ENCODE peak calls at places on chromosome 6, in eight cellular contexts. One of them, this sample, is unnamed. For H3K4me1, the result is how much of the 10 kb centered on the place peaks cover.

GRCh38 chr6:109019911-109020310 is 74.7 kb downstream of the SESN1 start:
- DNase-seq in Panc1: no peak
- DNase-seq in CD4-positive, CD25-positive, alpha-beta regulatory T cell: no peak
- DNase-seq in iPS DF 6.9: no peak
- DNase-seq in GM23338: peak
- DNase-seq in DND-41: no peak
- DNase-seq in pancreas: no peak
- DNase-seq in spleen: no peak
- DNase-seq in this sample: peak

GRCh38 chr6:94049001-94049400 is 629.6 kb upstream of the EPHA7 start:
- DNase-seq in Panc1: no peak
- DNase-seq in CD4-positive, CD25-positive, alpha-beta regulatory T cell: no peak
- DNase-seq in iPS DF 6.9: no peak
- DNase-seq in GM23338: no peak
- DNase-seq in DND-41: no peak
- DNase-seq in pancreas: no peak
- DNase-seq in spleen: no peak
- DNase-seq in this sample: no peak

GRCh38 chr6:39446909-39447308 is 124.4 kb upstream of the KCNK16 start:
- DNase-seq in Panc1: no peak
- DNase-seq in CD4-positive, CD25-positive, alpha-beta regulatory T cell: no peak
- DNase-seq in iPS DF 6.9: no peak
- DNase-seq in GM23338: no peak
- DNase-seq in DND-41: no peak
- DNase-seq in pancreas: no peak
- DNase-seq in spleen: no peak
- DNase-seq in this sample: no peak

GRCh38 chr6:168121308-168121665 is 42.3 kb upstream of the FRMD1 start:
- DNase-seq in Panc1: no peak
- DNase-seq in CD4-positive, CD25-positive, alpha-beta regulatory T cell: no peak
- DNase-seq in iPS DF 6.9: no peak
- DNase-seq in GM23338: no peak
- DNase-seq in DND-41: no peak
- DNase-seq in pancreas: peak
- DNase-seq in spleen: peak
- DNase-seq in this sample: no peak

GRCh38 chr6:169589293-169589692 is 112.5 kb downstream of the WDR27 start:
- DNase-seq in Panc1: peak
- DNase-seq in CD4-positive, CD25-positive, alpha-beta regulatory T cell: no peak
- DNase-seq in iPS DF 6.9: no peak
- DNase-seq in GM23338: no peak
- DNase-seq in DND-41: no peak
- DNase-seq in pancreas: no peak
- DNase-seq in spleen: no peak
- DNase-seq in this sample: peak

GRCh38 chr6:169499728-169500265 is 202.0 kb downstream of the WDR27 start:
- DNase-seq in Panc1: no peak
- DNase-seq in CD4-positive, CD25-positive, alpha-beta regulatory T cell: no peak
- DNase-seq in iPS DF 6.9: no peak
- DNase-seq in GM23338: no peak
- DNase-seq in DND-41: no peak
- DNase-seq in pancreas: no peak
- DNase-seq in spleen: no peak
- DNase-seq in this sample: no peak

GRCh38 chr6:139676718-139677117 is 302.3 kb upstream of the CITED2 start:
- DNase-seq in Panc1: no peak
- DNase-seq in CD4-positive, CD25-positive, alpha-beta regulatory T cell: no peak
- DNase-seq in iPS DF 6.9: no peak
- DNase-seq in GM23338: no peak
- DNase-seq in DND-41: no peak
- DNase-seq in pancreas: no peak
- DNase-seq in spleen: no peak
- DNase-seq in this sample: no peak

GRCh38 chr6:84033523-84034451 is at the start of gene MRAP2:
- DNase-seq in Panc1: no peak
- DNase-seq in CD4-positive, CD25-positive, alpha-beta regulatory T cell: no peak
- DNase-seq in iPS DF 6.9: no peak
- DNase-seq in GM23338: peak
- DNase-seq in DND-41: no peak
- DNase-seq in pancreas: peak
- DNase-seq in spleen: no peak
- DNase-seq in this sample: no peak

GRCh38 chr6:169957351-169957963 is 206.0 kb downstream of the ERMARD start:
- DNase-seq in Panc1: no peak
- DNase-seq in CD4-positive, CD25-positive, alpha-beta regulatory T cell: no peak
- DNase-seq in iPS DF 6.9: no peak
- DNase-seq in GM23338: no peak
- DNase-seq in DND-41: no peak
- DNase-seq in pancreas: peak
- DNase-seq in spleen: peak
- DNase-seq in this sample: no peak

GRCh38 chr6:141992109-141992508 is 140.6 kb upstream of the GJE1 start:
- DNase-seq in Panc1: no peak
- DNase-seq in CD4-positive, CD25-positive, alpha-beta regulatory T cell: no peak
- DNase-seq in iPS DF 6.9: no peak
- DNase-seq in GM23338: no peak
- DNase-seq in DND-41: no peak
- DNase-seq in pancreas: no peak
- DNase-seq in spleen: no peak
- DNase-seq in this sample: no peak

GRCh38 chr6:38272222-38272621 is 367.5 kb downstream of the BTBD9 start:
- DNase-seq in Panc1: no peak
- DNase-seq in CD4-positive, CD25-positive, alpha-beta regulatory T cell: no peak
- DNase-seq in iPS DF 6.9: no peak
- DNase-seq in GM23338: no peak
- DNase-seq in DND-41: no peak
- DNase-seq in pancreas: no peak
- DNase-seq in spleen: no peak
- DNase-seq in this sample: no peak

GRCh38 chr6:85186546-85187170 is 263.2 kb upstream of the NT5E start:
- DNase-seq in Panc1: no peak
- DNase-seq in CD4-positive, CD25-positive, alpha-beta regulatory T cell: no peak
- DNase-seq in iPS DF 6.9: no peak
- DNase-seq in GM23338: no peak
- DNase-seq in DND-41: no peak
- DNase-seq in pancreas: no peak
- DNase-seq in spleen: no peak
- DNase-seq in this sample: no peak

GRCh38 chr6:55898342-55898741 is 23.0 kb upstream of the BMP5 start:
- DNase-seq in Panc1: no peak
- DNase-seq in CD4-positive, CD25-positive, alpha-beta regulatory T cell: no peak
- DNase-seq in iPS DF 6.9: no peak
- DNase-seq in GM23338: no peak
- DNase-seq in DND-41: no peak
- DNase-seq in pancreas: no peak
- DNase-seq in spleen: no peak
- DNase-seq in this sample: no peak

DNA sequence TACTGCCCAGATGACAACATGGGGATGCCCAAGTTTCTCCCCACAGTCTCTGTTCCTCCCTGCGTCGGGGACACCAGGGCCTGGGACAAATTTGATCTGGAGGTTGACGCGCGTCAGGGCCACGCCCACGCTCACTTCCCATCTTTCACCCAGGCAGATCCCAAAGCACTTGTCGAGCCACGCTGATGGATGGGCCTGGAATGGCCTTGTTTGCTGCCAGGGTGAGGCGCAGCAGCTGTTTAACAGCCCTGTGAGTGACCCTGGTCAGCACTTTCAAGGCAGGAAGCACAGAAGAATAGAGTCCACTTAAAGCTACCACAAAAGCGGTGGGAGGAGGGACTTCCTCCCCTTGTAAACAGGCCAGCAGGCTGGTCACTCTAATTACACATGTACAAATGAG is 324.7 kb upstream of the JARID2 start:
- DNase-seq in Panc1: no peak
- DNase-seq in CD4-positive, CD25-positive, alpha-beta regulatory T cell: no peak
- DNase-seq in iPS DF 6.9: no peak
- DNase-seq in GM23338: peak
- DNase-seq in DND-41: no peak
- DNase-seq in pancreas: peak
- DNase-seq in spleen: peak
- DNase-seq in this sample: no peak
- H3K27ac ChIP-seq in Panc1: no peak
- H3K27ac ChIP-seq in CD4-positive, CD25-positive, alpha-beta regulatory T cell: no peak
- H3K27ac ChIP-seq in iPS DF 6.9: no peak
- H3K27ac ChIP-seq in GM23338: peak
- H3K27ac ChIP-seq in DND-41: no peak
- H3K27ac ChIP-seq in pancreas: no peak
- H3K27ac ChIP-seq in spleen: peak
- H3K27ac ChIP-seq in this sample: no peak

GRCh38 chr6:150964765-150965164 is 99.3 kb downstream of the MTHFD1L start:
- DNase-seq in Panc1: no peak
- DNase-seq in CD4-positive, CD25-positive, alpha-beta regulatory T cell: no peak
- DNase-seq in iPS DF 6.9: no peak
- DNase-seq in GM23338: no peak
- DNase-seq in DND-41: no peak
- DNase-seq in pancreas: no peak
- DNase-seq in spleen: no peak
- DNase-seq in this sample: no peak

GRCh38 chr6:150967910-150968309 is 102.4 kb downstream of the MTHFD1L start:
- DNase-seq in Panc1: no peak
- DNase-seq in CD4-positive, CD25-positive, alpha-beta regulatory T cell: no peak
- DNase-seq in iPS DF 6.9: no peak
- DNase-seq in GM23338: no peak
- DNase-seq in DND-41: no peak
- DNase-seq in pancreas: no peak
- DNase-seq in spleen: no peak
- DNase-seq in this sample: no peak

GRCh38 chr6:150969901-150970300 is 104.4 kb downstream of the MTHFD1L start:
- DNase-seq in Panc1: no peak
- DNase-seq in CD4-positive, CD25-positive, alpha-beta regulatory T cell: no peak
- DNase-seq in iPS DF 6.9: no peak
- DNase-seq in GM23338: no peak
- DNase-seq in DND-41: no peak
- DNase-seq in pancreas: no peak
- DNase-seq in spleen: no peak
- DNase-seq in this sample: no peak

GRCh38 chr6:150967381-150967780 is 101.9 kb downstream of the MTHFD1L start:
- DNase-seq in Panc1: no peak
- DNase-seq in CD4-positive, CD25-positive, alpha-beta regulatory T cell: no peak
- DNase-seq in iPS DF 6.9: no peak
- DNase-seq in GM23338: no peak
- DNase-seq in DND-41: no peak
- DNase-seq in pancreas: no peak
- DNase-seq in spleen: no peak
- DNase-seq in this sample: no peak

DNA sequence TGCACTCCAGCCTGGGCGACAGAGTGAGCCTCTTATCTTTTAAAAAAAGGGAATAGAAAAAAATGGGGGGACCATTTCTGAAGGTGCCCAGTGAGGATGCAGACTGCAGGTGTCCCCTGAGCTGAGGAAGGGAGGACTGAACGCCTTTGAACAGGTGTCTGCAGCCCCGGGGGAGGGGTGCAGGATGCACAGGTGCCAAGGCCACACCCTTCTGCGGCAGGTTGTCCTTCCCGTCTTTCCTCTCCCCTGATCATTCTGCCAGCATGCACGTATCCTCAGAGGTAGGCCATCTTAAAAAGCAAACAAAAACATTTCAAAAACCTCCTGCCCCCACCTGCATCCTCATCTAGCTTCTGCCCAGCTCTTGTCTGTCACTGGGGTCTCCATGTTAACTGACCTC is 101.3 kb downstream of the MTHFD1L start:
- DNase-seq in Panc1: no peak
- DNase-seq in CD4-positive, CD25-positive, alpha-beta regulatory T cell: no peak
- DNase-seq in iPS DF 6.9: no peak
- DNase-seq in GM23338: no peak
- DNase-seq in DND-41: no peak
- DNase-seq in pancreas: no peak
- DNase-seq in spleen: no peak
- DNase-seq in this sample: no peak
- H3K4me1 ChIP-seq in Panc1: under half
- H3K4me1 ChIP-seq in CD4-positive, CD25-positive, alpha-beta regulatory T cell: under half
- H3K4me1 ChIP-seq in iPS DF 6.9: under half
- H3K4me1 ChIP-seq in GM23338: under half
- H3K4me1 ChIP-seq in DND-41: under half
- H3K4me1 ChIP-seq in pancreas: under half
- H3K4me1 ChIP-seq in spleen: under half
- H3K4me1 ChIP-seq in this sample: under half

GRCh38 chr6:26657268-26657667 is 2.3 kb downstream of the ZNF322 start:
- DNase-seq in Panc1: no peak
- DNase-seq in CD4-positive, CD25-positive, alpha-beta regulatory T cell: no peak
- DNase-seq in iPS DF 6.9: no peak
- DNase-seq in GM23338: no peak
- DNase-seq in DND-41: no peak
- DNase-seq in pancreas: no peak
- DNase-seq in spleen: no peak
- DNase-seq in this sample: no peak

GRCh38 chr6:26659042-26659359 is 545 bp downstream of the ZNF322 start:
- DNase-seq in Panc1: peak
- DNase-seq in CD4-positive, CD25-positive, alpha-beta regulatory T cell: no peak
- DNase-seq in iPS DF 6.9: no peak
- DNase-seq in GM23338: no peak
- DNase-seq in DND-41: no peak
- DNase-seq in pancreas: no peak
- DNase-seq in spleen: no peak
- DNase-seq in this sample: no peak

GRCh38 chr6:26660096-26660425 is 515 bp upstream of the ZNF322 start:
- DNase-seq in Panc1: no peak
- DNase-seq in CD4-positive, CD25-positive, alpha-beta regulatory T cell: no peak
- DNase-seq in iPS DF 6.9: peak
- DNase-seq in GM23338: peak
- DNase-seq in DND-41: no peak
- DNase-seq in pancreas: no peak
- DNase-seq in spleen: no peak
- DNase-seq in this sample: peak
- H3K27ac ChIP-seq in Panc1: peak
- H3K27ac ChIP-seq in CD4-positive, CD25-positive, alpha-beta regulatory T cell: peak
- H3K27ac ChIP-seq in iPS DF 6.9: no peak
- H3K27ac ChIP-seq in GM23338: no peak
- H3K27ac ChIP-seq in DND-41: peak
- H3K27ac ChIP-seq in pancreas: peak
- H3K27ac ChIP-seq in spleen: peak
- H3K27ac ChIP-seq in this sample: peak

GRCh38 chr6:42331019-42331418 is 113.4 kb upstream of the MRPS10 start:
- DNase-seq in Panc1: no peak
- DNase-seq in CD4-positive, CD25-positive, alpha-beta regulatory T cell: no peak
- DNase-seq in iPS DF 6.9: no peak
- DNase-seq in GM23338: no peak
- DNase-seq in DND-41: no peak
- DNase-seq in pancreas: no peak
- DNase-seq in spleen: no peak
- DNase-seq in this sample: no peak

GRCh38 chr6:42321976-42322375 is 104.3 kb upstream of the MRPS10 start:
- DNase-seq in Panc1: no peak
- DNase-seq in CD4-positive, CD25-positive, alpha-beta regulatory T cell: no peak
- DNase-seq in iPS DF 6.9: no peak
- DNase-seq in GM23338: no peak
- DNase-seq in DND-41: no peak
- DNase-seq in pancreas: no peak
- DNase-seq in spleen: no peak
- DNase-seq in this sample: no peak

GRCh38 chr6:42322676-42323075 is 105.0 kb upstream of the MRPS10 start:
- DNase-seq in Panc1: no peak
- DNase-seq in CD4-positive, CD25-positive, alpha-beta regulatory T cell: no peak
- DNase-seq in iPS DF 6.9: peak
- DNase-seq in GM23338: peak
- DNase-seq in DND-41: no peak
- DNase-seq in pancreas: no peak
- DNase-seq in spleen: no peak
- DNase-seq in this sample: no peak

GRCh38 chr6:42320762-42321161 is 103.1 kb upstream of the MRPS10 start:
- DNase-seq in Panc1: no peak
- DNase-seq in CD4-positive, CD25-positive, alpha-beta regulatory T cell: no peak
- DNase-seq in iPS DF 6.9: no peak
- DNase-seq in GM23338: no peak
- DNase-seq in DND-41: no peak
- DNase-seq in pancreas: no peak
- DNase-seq in spleen: no peak
- DNase-seq in this sample: no peak

GRCh38 chr6:42326248-42326647 is 108.6 kb upstream of the MRPS10 start:
- DNase-seq in Panc1: no peak
- DNase-seq in CD4-positive, CD25-positive, alpha-beta regulatory T cell: no peak
- DNase-seq in iPS DF 6.9: no peak
- DNase-seq in GM23338: no peak
- DNase-seq in DND-41: no peak
- DNase-seq in pancreas: no peak
- DNase-seq in spleen: no peak
- DNase-seq in this sample: no peak
- H3K4me1 ChIP-seq in Panc1: under half
- H3K4me1 ChIP-seq in CD4-positive, CD25-positive, alpha-beta regulatory T cell: under half
- H3K4me1 ChIP-seq in iPS DF 6.9: under half
- H3K4me1 ChIP-seq in GM23338: under half
- H3K4me1 ChIP-seq in DND-41: under half
- H3K4me1 ChIP-seq in pancreas: under half
- H3K4me1 ChIP-seq in spleen: under half
- H3K4me1 ChIP-seq in this sample: under half

This sample was measured in naive thymus-derived CD4-positive, alpha-beta T cell.